ENCODE peak calls at places on chromosomes 12 and 14, in ten cellular contexts. H is tibial nerve, V is sigmoid colon, R is ovary, A is A549, D is stomach, Y is K562, I is H1, L is transverse colon, F is suprapubic skin. N is an unnamed sample.

GRCh38 chr14:72824051-72824450 is 69.8 kb downstream of the DPF3 start:
- DNase-seq in I (no peak), A (no peak), D (no peak), R (no peak), Y (no peak), L (no peak), H (no peak), V (no peak), F (no peak), N (no peak)

GRCh38 chr12:126588586-126589249 is 1523.5 kb downstream of the AACS start:
- DNase-seq in D (no peak), I (no peak), L (no peak), R (no peak), H (no peak), V (no peak), A (no peak), Y (no peak), F (no peak), N (no peak)

GRCh38 chr14:101721111-101721510 is 40.4 kb upstream of the PPP2R5C start:
- DNase-seq in D (no peak), Y (no peak), F (peak; percentile 12), I (no peak), L (no peak), R (no peak), H (no peak), A (no peak), V (no peak), N (no peak)

GRCh38 chr12:131775124-131775903 is 52.9 kb upstream of the MMP17 start:
- DNase-seq in A (no peak), R (no peak), F (no peak), H (no peak), I (no peak), L (no peak), D (no peak), Y (no peak), V (no peak), N (no peak)

GRCh38 chr12:65720739-65721138 is 103.5 kb upstream of the HMGA2 start:
- DNase-seq in L (no peak), D (no peak), V (no peak), A (no peak), H (no peak), Y (no peak), R (no peak), F (no peak), I (no peak), N (no peak)

GRCh38 chr12:53995311-53996187 is 4.4 kb upstream of the HOXC9 start:
- DNase-seq in H (no peak), R (peak; percentile 66), D (peak; percentile 40), A (no peak), I (peak; percentile 80), Y (peak; percentile 90), V (no peak), F (no peak), L (no peak), N (no peak)

GRCh38 chr12:70214972-70215617 is 28.1 kb upstream of the CNOT2 start:
- DNase-seq in I (no peak), A (no peak), Y (no peak), H (no peak), V (no peak), R (no peak), D (no peak), F (no peak), L (no peak), N (no peak)

GRCh38 chr14:98858561-98858960 is 413.4 kb downstream of the BCL11B start:
- DNase-seq in H (no peak), V (no peak), Y (no peak), R (no peak), A (no peak), D (no peak), L (no peak), F (peak; percentile 56), I (no peak), N (no peak)

GRCh38 chr14:95463173-95463901 is 53.1 kb downstream of the SYNE3 start:
- DNase-seq in I (no peak), H (no peak), D (peak; percentile 62), V (no peak), F (no peak), A (no peak), R (no peak), Y (no peak), L (peak; percentile 66), N (no peak)

GRCh38 chr12:113152835-113153814 is 3.6 kb downstream of the CFAP73 start:
- DNase-seq in V (no peak), H (peak; percentile 32), L (peak; percentile 79), A (peak; percentile 92), I (peak; percentile 86), Y (peak; percentile 84), D (peak; percentile 75), F (no peak), R (peak; percentile 22), N (peak; percentile 93)

GRCh38 chr14:77409131-77409533 is 14.2 kb downstream of the NOXRED1 start:
- DNase-seq in V (no peak), H (no peak), A (no peak), Y (peak; percentile 61), R (no peak), F (no peak), D (no peak), L (peak; percentile 8), I (peak; percentile 50), N (no peak)

GRCh38 chr12:49017764-49018281 is 753 bp downstream of the PRKAG1 start:
- DNase-seq in R (no peak), V (peak; percentile 70), D (no peak), L (no peak), A (no peak), H (no peak), F (no peak), Y (peak; percentile 57), I (no peak), N (no peak)

GRCh38 chr14:94164685-94165431 is 9.3 kb upstream of the PPP4R4 start:
- DNase-seq in H (no peak), F (no peak), Y (no peak), V (no peak), I (no peak), L (no peak), R (no peak), A (no peak), D (no peak), N (no peak)

GRCh38 chr12:14058717-14059116 is 77.3 kb upstream of the GRIN2B start:
- DNase-seq in R (no peak), H (no peak), F (no peak), Y (no peak), D (no peak), L (no peak), I (no peak), V (no peak), A (no peak), N (no peak)
- TF ChIP-seq EP300 in R (no peak), H (no peak), F (no peak), Y (no peak), D (no peak), L (no peak), I (no peak), V (no peak), A (no peak), N (no peak)

DNA sequence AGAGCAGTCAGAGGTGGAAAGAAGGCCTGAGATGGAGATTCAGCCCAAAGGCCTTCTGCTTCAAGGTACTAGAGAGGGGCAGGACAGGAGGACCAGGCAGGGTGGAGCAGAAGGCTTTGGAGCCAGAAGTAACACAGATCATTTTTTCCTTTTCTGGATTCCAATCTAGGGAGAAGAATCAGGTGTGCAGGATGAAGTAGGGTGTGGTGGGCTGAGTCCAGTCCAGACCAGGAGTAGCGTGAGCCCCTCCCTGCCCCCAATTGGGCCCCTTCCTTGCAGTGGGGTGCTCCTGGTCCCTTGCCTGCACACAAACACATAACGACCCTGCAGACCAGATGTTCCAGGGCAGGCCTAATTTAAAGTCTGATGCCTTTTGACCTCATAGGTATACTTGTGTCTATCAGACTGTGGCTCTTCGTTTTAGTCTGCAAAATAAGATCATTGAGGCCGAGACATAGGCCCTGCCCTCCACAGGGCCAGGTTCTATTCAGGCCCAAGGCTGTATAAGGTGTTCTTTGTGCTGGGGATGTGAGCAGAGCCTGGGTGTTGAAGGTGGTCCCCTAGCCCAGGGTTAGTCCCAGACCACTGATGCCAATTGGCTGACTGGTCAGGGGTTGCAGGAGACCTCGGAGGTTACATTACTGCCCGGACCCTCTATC is 1.0 kb upstream of the NYNRIN start:
- DNase-seq in R (no peak), L (no peak), D (no peak), I (no peak), F (no peak), Y (no peak), V (no peak), H (no peak), A (no peak), N (no peak)
- H3K4me3 ChIP-seq in R (no peak overlapping the region), L (no peak overlapping the region), D (peak overlapping the region; percentile 74), I (no peak overlapping the region), F (peak overlapping the region; percentile 62), Y (no peak overlapping the region), V (peak overlapping the region; percentile 85), H (no peak overlapping the region), A (no peak overlapping the region), N (no peak overlapping the region)

GRCh38 chr12:101823039-101823438 is 7.7 kb downstream of the GNPTAB start:
- DNase-seq in D (no peak), I (no peak), H (no peak), Y (no peak), A (no peak), L (no peak), R (no peak), V (no peak), F (no peak), N (peak; percentile 49)
- H3K4me1 ChIP-seq in D (peaks cover 21% of the 10 kb centered on the region), I (peaks cover 7% of the 10 kb centered on the region), H (no peaks in the 10 kb centered on the region), Y (peaks cover 10% of the 10 kb centered on the region), A (peaks cover 9% of the 10 kb centered on the region), L (peaks cover 4% of the 10 kb centered on the region), R (peaks cover 2% of the 10 kb centered on the region), V (peaks cover 15% of the 10 kb centered on the region), F (peaks cover 35% of the 10 kb centered on the region), N (peaks cover 36% of the 10 kb centered on the region)

GRCh38 chr12:91617830-91618229 is 435.2 kb upstream of the DCN start:
- DNase-seq in I (no peak), D (no peak), F (no peak), R (no peak), V (no peak), L (no peak), A (no peak), H (no peak), Y (no peak), N (no peak)
- TF ChIP-seq EP300 in I (no peak), D (no peak), F (no peak), R (no peak), V (no peak), L (no peak), A (no peak), H (no peak), Y (no peak), N (no peak)

N was measured in upper lobe of left lung.